ENCODE peak calls at places on chromosomes 7 and 10, in ten cellular contexts. C is amygdala, H is HTR-8/SVneo, I is kidney epithelial cell, D is fibroblast of lung, P is SK-N-SH, K is AG09309, X is NCI-H1417, A is upper lobe of right lung, L is fibroblast of the conjunctiva. N is an unnamed sample.

GRCh38 chr10:30491204-30491603 is 57.2 kb downstream of the MAP3K8 start:
- DNase-seq in X (no peak), I (no peak), A (no peak), D (peak), K (no peak), L (peak), P (no peak), C (no peak), H (no peak), N (no peak)

GRCh38 chr7:134186022-134186421 is 58.9 kb downstream of the LRGUK start:
- DNase-seq in K (no peak), L (no peak), C (no peak), D (peak), H (no peak), A (no peak), X (no peak), I (no peak), P (no peak), N (no peak)

GRCh38 chr10:51117053-51117660 is 42.9 kb downstream of the PRKG1 start:
- DNase-seq in A (no peak), D (peak), L (no peak), X (no peak), H (no peak), C (no peak), K (no peak), I (no peak), P (no peak), N (no peak)

GRCh38 chr7:37018954-37019353 is 294.7 kb upstream of the AOAH start:
- DNase-seq in I (no peak), P (no peak), L (no peak), K (no peak), A (no peak), H (no peak), D (no peak), X (no peak), C (no peak), N (no peak)

GRCh38 chr7:44634839-44635591 is 28.6 kb downstream of the OGDH start:
- DNase-seq in X (no peak), A (peak), I (no peak), H (no peak), D (no peak), P (no peak), C (no peak), L (no peak), K (no peak), N (peak)

GRCh38 chr7:149245744-149246143 is 6.3 kb downstream of the ZNF212 start:
- DNase-seq in I (no peak), A (no peak), X (no peak), C (no peak), D (no peak), H (no peak), L (no peak), P (no peak), K (no peak), N (no peak)

GRCh38 chr10:33116293-33116697 is 158.3 kb upstream of the ITGB1 start:
- DNase-seq in C (no peak), L (no peak), P (peak), K (no peak), X (peak), H (peak), D (peak), A (no peak), I (no peak), N (no peak)

GRCh38 chr7:39413866-39414668 is 152.1 kb upstream of the YAE1 start:
- DNase-seq in C (no peak), D (peak), H (no peak), X (peak), A (peak), P (peak), L (peak), I (no peak), K (no peak), N (peak)

GRCh38 chr10:89296227-89296648 is 5.6 kb upstream of the IFIT2 start:
- DNase-seq in C (no peak), I (no peak), K (peak), L (peak), A (no peak), P (no peak), X (no peak), H (no peak), D (peak), N (no peak)

GRCh38 chr7:143216151-143216550 is 5.7 kb upstream of the TAS2R40 start:
- DNase-seq in A (no peak), L (no peak), H (no peak), X (no peak), I (no peak), P (no peak), K (peak), D (no peak), C (peak), N (no peak)